ENCODE peak calls at places on chromosome 7, in nine cellular contexts. One of them, this sample, is unnamed.

GRCh38 chr7:101114492-101114891 is 12.4 kb upstream of the SERPINE1 start:
- DNase-seq in upper lobe of left lung: no peak
- DNase-seq in mammary epithelial cell: no peak
- DNase-seq in NB4: no peak
- DNase-seq in AG09309: no peak
- DNase-seq in astrocyte of the spinal cord: no peak
- DNase-seq in HFF-Myc: no peak
- DNase-seq in GM12865: no peak
- DNase-seq in GM23338: no peak
- DNase-seq in this sample: peak

GRCh38 chr7:100692578-100692961 is 1.5 kb downstream of the GIGYF1 start:
- DNase-seq in GM23338: no peak
- DNase-seq in mammary epithelial cell: no peak
- DNase-seq in GM12865: no peak
- DNase-seq in astrocyte of the spinal cord: no peak
- DNase-seq in AG09309: no peak
- DNase-seq in HFF-Myc: no peak
- DNase-seq in upper lobe of left lung: no peak
- DNase-seq in NB4: peak
- DNase-seq in this sample: no peak

GRCh38 chr7:33452805-33453502 is 323.6 kb downstream of the BBS9 start:
- DNase-seq in GM23338: no peak
- DNase-seq in astrocyte of the spinal cord: peak
- DNase-seq in HFF-Myc: no peak
- DNase-seq in NB4: no peak
- DNase-seq in GM12865: no peak
- DNase-seq in upper lobe of left lung: no peak
- DNase-seq in AG09309: no peak
- DNase-seq in mammary epithelial cell: no peak
- DNase-seq in this sample: no peak

GRCh38 chr7:73512018-73512780 is 9.9 kb downstream of the BAZ1B start:
- DNase-seq in HFF-Myc: no peak
- DNase-seq in GM23338: no peak
- DNase-seq in NB4: no peak
- DNase-seq in upper lobe of left lung: no peak
- DNase-seq in GM12865: no peak
- DNase-seq in astrocyte of the spinal cord: peak
- DNase-seq in AG09309: no peak
- DNase-seq in mammary epithelial cell: no peak
- DNase-seq in this sample: no peak

GRCh38 chr7:32298403-32299132 is 191.6 kb downstream of the LSM5 start:
- DNase-seq in GM12865: no peak
- DNase-seq in GM23338: peak
- DNase-seq in AG09309: no peak
- DNase-seq in mammary epithelial cell: peak
- DNase-seq in astrocyte of the spinal cord: no peak
- DNase-seq in NB4: no peak
- DNase-seq in HFF-Myc: no peak
- DNase-seq in upper lobe of left lung: peak
- DNase-seq in this sample: no peak

GRCh38 chr7:69708857-69709256 is 110.6 kb downstream of the AUTS2 start:
- DNase-seq in AG09309: no peak
- DNase-seq in GM12865: no peak
- DNase-seq in astrocyte of the spinal cord: peak
- DNase-seq in GM23338: no peak
- DNase-seq in mammary epithelial cell: no peak
- DNase-seq in upper lobe of left lung: no peak
- DNase-seq in HFF-Myc: no peak
- DNase-seq in NB4: peak
- DNase-seq in this sample: peak

GRCh38 chr7:75866497-75867389 is 12.1 kb upstream of the RHBDD2 start:
- DNase-seq in HFF-Myc: peak
- DNase-seq in mammary epithelial cell: peak
- DNase-seq in NB4: peak
- DNase-seq in GM23338: peak
- DNase-seq in astrocyte of the spinal cord: peak
- DNase-seq in upper lobe of left lung: peak
- DNase-seq in GM12865: peak
- DNase-seq in AG09309: no peak
- DNase-seq in this sample: no peak

GRCh38 chr7:46909601-46910051 is 672.3 kb downstream of the TNS3 start:
- DNase-seq in GM12865: no peak
- DNase-seq in mammary epithelial cell: peak
- DNase-seq in AG09309: peak
- DNase-seq in upper lobe of left lung: no peak
- DNase-seq in astrocyte of the spinal cord: peak
- DNase-seq in NB4: no peak
- DNase-seq in GM23338: no peak
- DNase-seq in HFF-Myc: no peak
- DNase-seq in this sample: peak

GRCh38 chr7:126690848-126691751 is 561.6 kb downstream of the GRM8 start:
- DNase-seq in GM23338: no peak
- DNase-seq in HFF-Myc: no peak
- DNase-seq in mammary epithelial cell: no peak
- DNase-seq in GM12865: no peak
- DNase-seq in AG09309: no peak
- DNase-seq in upper lobe of left lung: peak
- DNase-seq in NB4: no peak
- DNase-seq in astrocyte of the spinal cord: no peak
- DNase-seq in this sample: no peak

GRCh38 chr7:69429817-69430501 is 168.3 kb upstream of the AUTS2 start:
- DNase-seq in upper lobe of left lung: peak
- DNase-seq in astrocyte of the spinal cord: peak
- DNase-seq in GM23338: peak
- DNase-seq in mammary epithelial cell: no peak
- DNase-seq in AG09309: no peak
- DNase-seq in HFF-Myc: no peak
- DNase-seq in GM12865: no peak
- DNase-seq in NB4: no peak
- DNase-seq in this sample: no peak

GRCh38 chr7:96837583-96837982 is 127.9 kb upstream of the SEM1 start:
- DNase-seq in mammary epithelial cell: no peak
- DNase-seq in astrocyte of the spinal cord: no peak
- DNase-seq in NB4: peak
- DNase-seq in GM23338: no peak
- DNase-seq in upper lobe of left lung: no peak
- DNase-seq in AG09309: no peak
- DNase-seq in GM12865: peak
- DNase-seq in HFF-Myc: no peak
- DNase-seq in this sample: no peak

GRCh38 chr7:135390829-135391228 is 119.1 kb downstream of the CNOT4 start:
- DNase-seq in GM23338: no peak
- DNase-seq in NB4: no peak
- DNase-seq in AG09309: no peak
- DNase-seq in mammary epithelial cell: no peak
- DNase-seq in GM12865: no peak
- DNase-seq in upper lobe of left lung: no peak
- DNase-seq in astrocyte of the spinal cord: no peak
- DNase-seq in HFF-Myc: no peak
- DNase-seq in this sample: no peak

GRCh38 chr7:44378744-44379143 is 53.4 kb upstream of the CAMK2B start:
- DNase-seq in NB4: no peak
- DNase-seq in upper lobe of left lung: no peak
- DNase-seq in GM12865: no peak
- DNase-seq in mammary epithelial cell: peak
- DNase-seq in AG09309: peak
- DNase-seq in HFF-Myc: peak
- DNase-seq in astrocyte of the spinal cord: peak
- DNase-seq in GM23338: no peak
- DNase-seq in this sample: peak

GRCh38 chr7:516606-517456 is 2.8 kb downstream of the PDGFA start:
- DNase-seq in NB4: no peak
- DNase-seq in AG09309: peak
- DNase-seq in astrocyte of the spinal cord: peak
- DNase-seq in mammary epithelial cell: peak
- DNase-seq in GM12865: no peak
- DNase-seq in HFF-Myc: no peak
- DNase-seq in GM23338: peak
- DNase-seq in upper lobe of left lung: peak
- DNase-seq in this sample: peak
- H3K4me3 ChIP-seq in NB4: no peak
- H3K4me3 ChIP-seq in AG09309: peak
- H3K4me3 ChIP-seq in astrocyte of the spinal cord: peak
- H3K4me3 ChIP-seq in mammary epithelial cell: peak
- H3K4me3 ChIP-seq in GM12865: no peak
- H3K4me3 ChIP-seq in HFF-Myc: no peak
- H3K4me3 ChIP-seq in GM23338: peak
- H3K4me3 ChIP-seq in upper lobe of left lung: peak
- H3K4me3 ChIP-seq in this sample: peak

GRCh38 chr7:130037703-130038102 is 13.5 kb downstream of the ZC3HC1 start:
- DNase-seq in NB4: no peak
- DNase-seq in HFF-Myc: no peak
- DNase-seq in upper lobe of left lung: no peak
- DNase-seq in astrocyte of the spinal cord: no peak
- DNase-seq in AG09309: no peak
- DNase-seq in GM23338: no peak
- DNase-seq in mammary epithelial cell: no peak
- DNase-seq in GM12865: no peak
- DNase-seq in this sample: peak
- TF ChIP-seq CTCF in NB4: peak
- TF ChIP-seq CTCF in HFF-Myc: no peak
- TF ChIP-seq CTCF in upper lobe of left lung: no peak
- TF ChIP-seq CTCF in astrocyte of the spinal cord: peak
- TF ChIP-seq CTCF in AG09309: peak
- TF ChIP-seq CTCF in GM23338: no peak
- TF ChIP-seq CTCF in mammary epithelial cell: peak
- TF ChIP-seq CTCF in GM12865: peak
- TF ChIP-seq CTCF in this sample: peak

DNA sequence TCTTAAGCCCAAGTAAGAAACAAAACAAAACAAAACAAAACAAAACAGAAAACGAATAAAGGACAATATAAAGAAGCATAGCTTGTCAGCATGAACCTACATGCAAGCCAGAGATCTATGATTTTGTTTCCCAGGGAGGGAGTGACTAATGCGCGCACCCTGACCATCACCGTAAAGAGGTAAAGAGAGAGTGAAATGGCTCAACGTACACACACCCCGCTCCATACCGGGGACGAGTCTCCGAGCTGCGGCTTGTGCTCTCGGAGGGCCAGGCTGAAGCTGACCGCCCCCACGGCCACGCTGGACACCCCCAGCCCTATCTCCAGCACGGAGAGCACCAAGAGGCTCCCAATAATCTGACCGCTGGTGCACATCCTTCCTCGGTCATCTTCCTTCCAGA is 1.1 kb downstream of the TMEM196 start:
- DNase-seq in GM12865: no peak
- DNase-seq in GM23338: peak
- DNase-seq in AG09309: no peak
- DNase-seq in astrocyte of the spinal cord: no peak
- DNase-seq in NB4: no peak
- DNase-seq in mammary epithelial cell: peak
- DNase-seq in HFF-Myc: no peak
- DNase-seq in upper lobe of left lung: peak
- DNase-seq in this sample: no peak
- H3K4me3 ChIP-seq in GM12865: no peak
- H3K4me3 ChIP-seq in GM23338: peak
- H3K4me3 ChIP-seq in AG09309: no peak
- H3K4me3 ChIP-seq in astrocyte of the spinal cord: no peak
- H3K4me3 ChIP-seq in NB4: no peak
- H3K4me3 ChIP-seq in mammary epithelial cell: peak
- H3K4me3 ChIP-seq in HFF-Myc: no peak
- H3K4me3 ChIP-seq in upper lobe of left lung: no peak
- H3K4me3 ChIP-seq in this sample: no peak

DNA sequence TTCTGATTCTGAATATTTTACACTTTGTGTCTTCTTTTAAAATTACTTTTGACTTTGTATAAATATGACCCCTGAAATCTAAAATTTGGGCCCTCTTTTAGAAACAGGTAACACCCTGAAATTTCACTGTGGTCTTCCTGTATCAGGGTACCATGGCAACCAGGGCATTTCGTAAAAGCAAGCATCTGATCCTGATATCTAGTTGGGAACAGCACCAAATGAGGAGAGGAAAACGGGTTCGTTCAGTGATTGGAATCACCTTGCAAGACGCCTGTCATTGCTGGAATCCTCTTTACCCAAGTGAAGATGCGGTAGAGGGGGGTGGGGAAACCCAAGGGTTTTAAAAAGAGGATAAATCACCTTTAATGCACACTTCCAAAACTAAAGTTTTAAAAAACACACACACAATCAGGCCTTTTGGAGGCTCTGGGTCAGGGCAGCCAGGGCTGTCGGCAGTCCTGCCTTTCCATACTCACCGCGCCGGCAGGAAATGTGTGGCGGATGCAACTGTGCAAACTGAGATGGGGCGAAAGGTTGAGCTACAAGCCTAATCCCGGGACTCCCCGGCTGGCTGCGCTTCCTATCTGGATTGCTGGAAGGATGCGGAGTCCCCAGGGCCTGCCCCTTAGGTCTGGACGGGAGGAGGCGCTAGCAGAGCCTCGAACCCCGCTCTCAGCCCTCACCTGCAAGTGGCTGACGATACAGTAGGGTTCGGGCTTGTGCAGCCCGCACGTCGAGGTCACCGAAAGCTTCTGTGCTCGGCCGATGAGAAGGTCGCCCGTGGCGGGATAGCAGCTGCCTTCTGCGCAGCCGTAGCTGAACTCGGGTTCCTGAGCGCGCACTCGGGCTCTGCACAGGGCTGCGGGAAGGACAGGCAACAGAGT is 1.8 kb downstream of the LAMB1 start:
- DNase-seq in GM23338: peak
- DNase-seq in AG09309: no peak
- DNase-seq in mammary epithelial cell: peak
- DNase-seq in GM12865: no peak
- DNase-seq in HFF-Myc: no peak
- DNase-seq in NB4: no peak
- DNase-seq in astrocyte of the spinal cord: peak
- DNase-seq in upper lobe of left lung: peak
- DNase-seq in this sample: no peak
- TF ChIP-seq CTCF in GM23338: peak
- TF ChIP-seq CTCF in AG09309: peak
- TF ChIP-seq CTCF in mammary epithelial cell: no peak
- TF ChIP-seq CTCF in GM12865: no peak
- TF ChIP-seq CTCF in HFF-Myc: peak
- TF ChIP-seq CTCF in NB4: no peak
- TF ChIP-seq CTCF in astrocyte of the spinal cord: peak
- TF ChIP-seq CTCF in upper lobe of left lung: no peak
- TF ChIP-seq CTCF in this sample: peak

GRCh38 chr7:38040831-38041230 is 120.4 kb downstream of the EPDR1 start:
- DNase-seq in GM23338: no peak
- DNase-seq in upper lobe of left lung: no peak
- DNase-seq in NB4: no peak
- DNase-seq in mammary epithelial cell: peak
- DNase-seq in HFF-Myc: no peak
- DNase-seq in astrocyte of the spinal cord: peak
- DNase-seq in GM12865: peak
- DNase-seq in AG09309: no peak
- DNase-seq in this sample: no peak
- H3K4me3 ChIP-seq in GM23338: no peak
- H3K4me3 ChIP-seq in upper lobe of left lung: no peak
- H3K4me3 ChIP-seq in NB4: no peak
- H3K4me3 ChIP-seq in mammary epithelial cell: no peak
- H3K4me3 ChIP-seq in HFF-Myc: no peak
- H3K4me3 ChIP-seq in astrocyte of the spinal cord: no peak
- H3K4me3 ChIP-seq in GM12865: no peak
- H3K4me3 ChIP-seq in AG09309: no peak
- H3K4me3 ChIP-seq in this sample: no peak

DNA sequence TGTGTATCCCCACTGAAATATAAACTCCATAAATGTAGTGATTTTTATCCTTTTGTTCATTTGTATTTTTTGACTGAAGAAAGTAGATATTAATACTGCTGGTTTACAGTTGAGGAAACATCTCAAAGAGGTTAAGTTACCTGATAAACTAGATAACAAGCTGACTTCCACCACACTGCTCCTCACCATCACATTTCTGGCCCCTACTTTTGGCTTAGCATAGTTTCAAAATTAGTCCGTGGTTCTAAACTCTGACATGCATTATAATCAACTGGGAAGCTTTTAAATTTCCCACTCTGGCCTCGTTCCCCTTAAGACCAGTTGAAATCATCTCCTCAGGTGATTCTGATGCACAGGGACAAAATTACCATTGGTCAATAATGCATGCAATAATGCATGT is 43.5 kb downstream of the ANKIB1 start:
- DNase-seq in GM12865: peak
- DNase-seq in NB4: no peak
- DNase-seq in HFF-Myc: no peak
- DNase-seq in GM23338: no peak
- DNase-seq in astrocyte of the spinal cord: no peak
- DNase-seq in AG09309: no peak
- DNase-seq in mammary epithelial cell: no peak
- DNase-seq in upper lobe of left lung: no peak
- DNase-seq in this sample: no peak
- TF ChIP-seq CTCF in GM12865: no peak
- TF ChIP-seq CTCF in NB4: no peak
- TF ChIP-seq CTCF in HFF-Myc: no peak
- TF ChIP-seq CTCF in GM23338: no peak
- TF ChIP-seq CTCF in astrocyte of the spinal cord: no peak
- TF ChIP-seq CTCF in AG09309: no peak
- TF ChIP-seq CTCF in mammary epithelial cell: no peak
- TF ChIP-seq CTCF in upper lobe of left lung: no peak
- TF ChIP-seq CTCF in this sample: no peak

This sample was measured in foreskin fibroblast.